ENCODE peak calls at places on chromosome 17, in five cellular contexts. One of them, this sample, is unnamed.

GRCh38 chr17:18850679-18851078 is 7.3 kb upstream of the PRPSAP2 start:
- DNase-seq in activated T-helper 1 cell treated with Interleukin-2 at 50 U/mL for 16 hours: no peak
- DNase-seq in T-helper 2 cell treated with Interferon-gamma antibody and Interleukin-4, amounts not matched to agents 5 μg/mL and 100 μg/mL, for 36 hours: no peak
- DNase-seq in A549: no peak
- DNase-seq in NK-92 treated with Interleukin-12 subunit alpha and Interleukin-12 subunit beta, amount 100 ng/mL, for 24 hours: no peak
- DNase-seq in this sample: no peak

GRCh38 chr17:27244481-27245223 is 49.3 kb upstream of the WSB1 start:
- DNase-seq in activated T-helper 1 cell treated with Interleukin-2 at 50 U/mL for 16 hours: no peak
- DNase-seq in T-helper 2 cell treated with Interferon-gamma antibody and Interleukin-4, amounts not matched to agents 5 μg/mL and 100 μg/mL, for 36 hours: no peak
- DNase-seq in A549: peak
- DNase-seq in NK-92 treated with Interleukin-12 subunit alpha and Interleukin-12 subunit beta, amount 100 ng/mL, for 24 hours: no peak
- DNase-seq in this sample: no peak

GRCh38 chr17:64083571-64084085 is 46.3 kb downstream of the ERN1 start:
- DNase-seq in activated T-helper 1 cell treated with Interleukin-2 at 50 U/mL for 16 hours: no peak
- DNase-seq in T-helper 2 cell treated with Interferon-gamma antibody and Interleukin-4, amounts not matched to agents 5 μg/mL and 100 μg/mL, for 36 hours: no peak
- DNase-seq in A549: no peak
- DNase-seq in NK-92 treated with Interleukin-12 subunit alpha and Interleukin-12 subunit beta, amount 100 ng/mL, for 24 hours: no peak
- DNase-seq in this sample: no peak

GRCh38 chr17:69046130-69046807 is 14.5 kb downstream of the ABCA9 start:
- DNase-seq in activated T-helper 1 cell treated with Interleukin-2 at 50 U/mL for 16 hours: no peak
- DNase-seq in T-helper 2 cell treated with Interferon-gamma antibody and Interleukin-4, amounts not matched to agents 5 μg/mL and 100 μg/mL, for 36 hours: no peak
- DNase-seq in A549: no peak
- DNase-seq in NK-92 treated with Interleukin-12 subunit alpha and Interleukin-12 subunit beta, amount 100 ng/mL, for 24 hours: no peak
- DNase-seq in this sample: no peak

GRCh38 chr17:8791910-8792270 is 7.3 kb downstream of the MFSD6L start:
- DNase-seq in activated T-helper 1 cell treated with Interleukin-2 at 50 U/mL for 16 hours: no peak
- DNase-seq in T-helper 2 cell treated with Interferon-gamma antibody and Interleukin-4, amounts not matched to agents 5 μg/mL and 100 μg/mL, for 36 hours: no peak
- DNase-seq in A549: peak
- DNase-seq in NK-92 treated with Interleukin-12 subunit alpha and Interleukin-12 subunit beta, amount 100 ng/mL, for 24 hours: no peak
- DNase-seq in this sample: no peak

GRCh38 chr17:48541574-48542113 is 3.3 kb downstream of the HOXB2 start:
- DNase-seq in activated T-helper 1 cell treated with Interleukin-2 at 50 U/mL for 16 hours: no peak
- DNase-seq in T-helper 2 cell treated with Interferon-gamma antibody and Interleukin-4, amounts not matched to agents 5 μg/mL and 100 μg/mL, for 36 hours: peak
- DNase-seq in A549: no peak
- DNase-seq in NK-92 treated with Interleukin-12 subunit alpha and Interleukin-12 subunit beta, amount 100 ng/mL, for 24 hours: peak
- DNase-seq in this sample: no peak

GRCh38 chr17:410674-411401 is 58.2 kb upstream of the RPH3AL start:
- DNase-seq in activated T-helper 1 cell treated with Interleukin-2 at 50 U/mL for 16 hours: no peak
- DNase-seq in T-helper 2 cell treated with Interferon-gamma antibody and Interleukin-4, amounts not matched to agents 5 μg/mL and 100 μg/mL, for 36 hours: peak
- DNase-seq in A549: peak
- DNase-seq in NK-92 treated with Interleukin-12 subunit alpha and Interleukin-12 subunit beta, amount 100 ng/mL, for 24 hours: no peak
- DNase-seq in this sample: no peak

GRCh38 chr17:32993977-32994376 is 2.3 kb downstream of the SPACA3 start:
- DNase-seq in activated T-helper 1 cell treated with Interleukin-2 at 50 U/mL for 16 hours: no peak
- DNase-seq in T-helper 2 cell treated with Interferon-gamma antibody and Interleukin-4, amounts not matched to agents 5 μg/mL and 100 μg/mL, for 36 hours: no peak
- DNase-seq in A549: no peak
- DNase-seq in NK-92 treated with Interleukin-12 subunit alpha and Interleukin-12 subunit beta, amount 100 ng/mL, for 24 hours: no peak
- DNase-seq in this sample: no peak

GRCh38 chr17:44673893-44674292 is 15.7 kb downstream of the CCDC43 start:
- DNase-seq in activated T-helper 1 cell treated with Interleukin-2 at 50 U/mL for 16 hours: no peak
- DNase-seq in T-helper 2 cell treated with Interferon-gamma antibody and Interleukin-4, amounts not matched to agents 5 μg/mL and 100 μg/mL, for 36 hours: no peak
- DNase-seq in A549: no peak
- DNase-seq in NK-92 treated with Interleukin-12 subunit alpha and Interleukin-12 subunit beta, amount 100 ng/mL, for 24 hours: no peak
- DNase-seq in this sample: no peak

GRCh38 chr17:67289174-67289876 is 44.3 kb upstream of the HELZ start:
- DNase-seq in activated T-helper 1 cell treated with Interleukin-2 at 50 U/mL for 16 hours: no peak
- DNase-seq in T-helper 2 cell treated with Interferon-gamma antibody and Interleukin-4, amounts not matched to agents 5 μg/mL and 100 μg/mL, for 36 hours: no peak
- DNase-seq in A549: no peak
- DNase-seq in NK-92 treated with Interleukin-12 subunit alpha and Interleukin-12 subunit beta, amount 100 ng/mL, for 24 hours: no peak
- DNase-seq in this sample: no peak

GRCh38 chr17:74134991-74135390 is 68.5 kb upstream of the RPL38 start:
- DNase-seq in activated T-helper 1 cell treated with Interleukin-2 at 50 U/mL for 16 hours: no peak
- DNase-seq in T-helper 2 cell treated with Interferon-gamma antibody and Interleukin-4, amounts not matched to agents 5 μg/mL and 100 μg/mL, for 36 hours: no peak
- DNase-seq in A549: no peak
- DNase-seq in NK-92 treated with Interleukin-12 subunit alpha and Interleukin-12 subunit beta, amount 100 ng/mL, for 24 hours: no peak
- DNase-seq in this sample: no peak

GRCh38 chr17:64148017-64148631 is 18.2 kb upstream of the ERN1 start:
- DNase-seq in activated T-helper 1 cell treated with Interleukin-2 at 50 U/mL for 16 hours: no peak
- DNase-seq in T-helper 2 cell treated with Interferon-gamma antibody and Interleukin-4, amounts not matched to agents 5 μg/mL and 100 μg/mL, for 36 hours: no peak
- DNase-seq in A549: peak
- DNase-seq in NK-92 treated with Interleukin-12 subunit alpha and Interleukin-12 subunit beta, amount 100 ng/mL, for 24 hours: no peak
- DNase-seq in this sample: peak

This sample was measured in HT-29.